ENCODE peak calls at places on chromosomes 7 and 10, in seven cellular contexts. J is gastrocnemius medialis, I is neuronal stem cell, K is SK-N-SH, N is A673, M is breast epithelium, W is stomach. Z is an unnamed sample.
A peak's percentile ranks its signal among the peaks of the same experiment; 100 is the strongest.

GRCh38 chr7:99036531-99037175 is 107.3 kb downstream of the SMURF1 start:
- DNase-seq in J (peak; percentile 48), I (peak; percentile 17), K (peak; percentile 68), N (peak; percentile 43), M (no peak), W (no peak), Z (no peak)

GRCh38 chr7:55214707-55215106 is 150.4 kb upstream of the LANCL2 start:
- DNase-seq in J (no peak), I (no peak), K (no peak), N (no peak), M (no peak), W (no peak), Z (no peak)

GRCh38 chr10:114220281-114220680 is 18.8 kb upstream of the VWA2 start:
- DNase-seq in J (no peak), I (no peak), K (no peak), N (no peak), M (no peak), W (no peak), Z (no peak)

GRCh38 chr7:111090834-111091233 is at the start of gene LRRN3:
- DNase-seq in J (peak; percentile 53), I (no peak), K (peak; percentile 72), N (no peak), M (no peak), W (no peak), Z (no peak)

GRCh38 chr10:76305930-76306612 is 874.6 kb downstream of the LRMDA start:
- DNase-seq in J (no peak), I (no peak), K (no peak), N (no peak), M (no peak), W (no peak), Z (no peak)

GRCh38 chr10:129174167-129175014 is 292.6 kb upstream of the MGMT start:
- DNase-seq in J (no peak), I (no peak), K (no peak), N (no peak), M (no peak), W (no peak), Z (no peak)

GRCh38 chr7:119514326-119514725 is 758.6 kb upstream of the KCND2 start:
- DNase-seq in J (no peak), I (no peak), K (no peak), N (no peak), M (no peak), W (no peak), Z (no peak)

GRCh38 chr7:79050592-79050991 is 402.9 kb downstream of the MAGI2 start:
- DNase-seq in J (no peak), I (no peak), K (no peak), N (peak; percentile 73), M (no peak), W (no peak), Z (peak; percentile 59)

GRCh38 chr10:77619964-77620703 is 17.5 kb downstream of the KCNMA1 start:
- DNase-seq in J (no peak), I (no peak), K (no peak), N (no peak), M (no peak), W (no peak), Z (no peak)

GRCh38 chr7:154693646-154694045 is 309.3 kb downstream of the PAXIP1 start:
- DNase-seq in J (no peak), I (no peak), K (no peak), N (no peak), M (no peak), W (no peak), Z (no peak)

GRCh38 chr10:34734918-34735317 is 80.2 kb downstream of the PARD3 start:
- DNase-seq in J (no peak), I (no peak), K (no peak), N (no peak), M (no peak), W (no peak), Z (no peak)

GRCh38 chr10:118251791-118252190 is 90.3 kb downstream of the FAM204A start:
- DNase-seq in J (no peak), I (no peak), K (no peak), N (no peak), M (no peak), W (no peak), Z (no peak)

GRCh38 chr7:155298288-155298833 is 683 bp downstream of the INSIG1 start:
- DNase-seq in J (no peak), I (no peak), K (peak; percentile 57), N (no peak), M (no peak), W (no peak), Z (no peak)

GRCh38 chr7:151552352-151553028 is 32.8 kb upstream of the RHEB start:
- DNase-seq in J (peak; percentile 49), I (no peak), K (no peak), N (no peak), M (peak; percentile 76), W (peak; percentile 70), Z (no peak)

GRCh38 chr10:35486297-35486991 is 118.7 kb upstream of the GJD4 start:
- DNase-seq in J (no peak), I (no peak), K (no peak), N (no peak), M (no peak), W (no peak), Z (no peak)

GRCh38 chr7:66558660-66559465 is 69.8 kb upstream of the KCTD7 start:
- DNase-seq in J (no peak), I (no peak), K (peak; percentile 46), N (no peak), M (peak; percentile 40), W (no peak), Z (no peak)

GRCh38 chr7:24477807-24478655 is 95.2 kb upstream of the PALS2 start:
- DNase-seq in J (peak; percentile 21), I (peak; percentile 6), K (no peak), N (peak; percentile 73), M (no peak), W (no peak), Z (peak; percentile 74)

GRCh38 chr10:132644544-132645530 is 107.2 kb downstream of the INPP5A start:
- DNase-seq in J (no peak), I (no peak), K (no peak), N (no peak), M (peak; percentile 47), W (no peak), Z (no peak)

GRCh38 chr7:102393467-102393866 is 2.7 kb upstream of the PRKRIP1 start:
- DNase-seq in J (no peak), I (no peak), K (no peak), N (no peak), M (no peak), W (no peak), Z (no peak)

GRCh38 chr7:22695476-22696132 is 31.4 kb upstream of the IL6 start:
- DNase-seq in J (no peak), I (no peak), K (no peak), N (no peak), M (no peak), W (no peak), Z (no peak)

GRCh38 chr7:87564290-87564963 is 36.3 kb downstream of the ABCB1 start:
- DNase-seq in J (no peak), I (peak; percentile 9), K (peak; percentile 25), N (peak; percentile 26), M (no peak), W (peak; percentile 26), Z (no peak)

GRCh38 chr7:77565917-77566316 is 28.8 kb downstream of the PTPN12 start:
- DNase-seq in J (no peak), I (no peak), K (no peak), N (no peak), M (no peak), W (no peak), Z (no peak)

GRCh38 chr10:70743430-70743788 is 41.8 kb downstream of the TBATA start:
- DNase-seq in J (no peak), I (no peak), K (no peak), N (no peak), M (no peak), W (no peak), Z (no peak)

GRCh38 chr10:7483848-7484247 is 73.0 kb upstream of the SFMBT2 start:
- DNase-seq in J (no peak), I (no peak), K (no peak), N (no peak), M (no peak), W (no peak), Z (no peak)
- H3K4me1 ChIP-seq in J (peaks cover 15% of the 10 kb centered on the region), I (peaks cover 19% of the 10 kb centered on the region), K (no peaks in the 10 kb centered on the region), N (no peaks in the 10 kb centered on the region), M (no peaks in the 10 kb centered on the region), W (peaks cover 38% of the 10 kb centered on the region), Z (no peaks in the 10 kb centered on the region)

GRCh38 chr10:23343591-23344225 is 889 bp downstream of the C10orf67 start:
- DNase-seq in J (peak; percentile 24), I (peak; percentile 68), K (peak; percentile 79), N (no peak), M (peak; percentile 54), W (peak; percentile 52), Z (no peak)
- H3K4me3 ChIP-seq in J (peak overlapping the region; percentile 55), I (peak overlapping the region; percentile 56), K (peak overlapping the region; percentile 59), N (peak overlapping the region; percentile 60), M (peak overlapping the region; percentile 70), W (peak overlapping the region; percentile 48), Z (no peak overlapping the region)

GRCh38 chr10:87842776-87843497 is 20.4 kb downstream of the KLLN start:
- DNase-seq in J (no peak), I (no peak), K (no peak), N (no peak), M (no peak), W (no peak), Z (no peak)
- H3K4me1 ChIP-seq in J (no peaks in the 10 kb centered on the region), I (no peaks in the 10 kb centered on the region), K (peaks cover 17% of the 10 kb centered on the region), N (no peaks in the 10 kb centered on the region), M (no peaks in the 10 kb centered on the region), W (peaks cover 18% of the 10 kb centered on the region), Z (peaks cover 22% of the 10 kb centered on the region)

GRCh38 chr7:35533877-35534276 is 161.1 kb downstream of the HERPUD2 start:
- DNase-seq in J (no peak), I (no peak), K (no peak), N (no peak), M (no peak), W (no peak), Z (no peak)

GRCh38 chr7:35536396-35536826 is 158.5 kb downstream of the HERPUD2 start:
- DNase-seq in J (no peak), I (no peak), K (no peak), N (no peak), M (no peak), W (no peak), Z (no peak)

GRCh38 chr7:35537067-35538023 is 157.6 kb downstream of the HERPUD2 start:
- DNase-seq in J (peak; percentile 51), I (peak; percentile 71), K (peak; percentile 92), N (peak; percentile 85), M (peak; percentile 77), W (peak; percentile 83), Z (peak; percentile 68)
- H3K4me3 ChIP-seq in J (peak overlapping the region; percentile 50), I (peak overlapping the region; percentile 30), K (peak overlapping the region; percentile 37), N (peak overlapping the region; percentile 44), M (peak overlapping the region; percentile 72), W (peak overlapping the region; percentile 49), Z (peak overlapping the region; percentile 24)

DNA sequence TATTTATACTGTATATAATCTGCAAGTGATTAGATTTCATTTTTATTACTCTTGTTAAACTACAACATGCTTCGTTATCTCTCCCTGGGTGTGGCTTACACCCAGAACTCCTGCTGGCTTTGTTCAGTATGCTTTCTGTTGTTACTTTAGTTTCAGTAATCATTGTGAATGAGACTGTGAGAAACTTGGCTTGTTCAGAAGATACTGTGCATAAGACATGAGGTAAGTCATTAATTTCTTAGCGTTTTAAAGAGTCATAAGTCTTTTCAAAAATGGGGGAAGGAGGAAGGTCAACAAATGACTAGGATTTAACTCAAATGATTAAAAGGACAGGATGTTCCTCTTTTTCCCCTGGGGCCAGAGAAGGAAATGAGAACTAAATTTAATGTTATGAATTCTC is 11.6 kb upstream of the ADD3 start:
- DNase-seq in J (no peak), I (no peak), K (no peak), N (peak; percentile 83), M (no peak), W (no peak), Z (no peak)
- H3K4me1 ChIP-seq in J (no peaks in the 10 kb centered on the region), I (peaks cover 13% of the 10 kb centered on the region), K (peaks cover 16% of the 10 kb centered on the region), N (peaks cover 33% of the 10 kb centered on the region), M (no peaks in the 10 kb centered on the region), W (peaks cover 54% of the 10 kb centered on the region), Z (peaks cover 28% of the 10 kb centered on the region)